ENCODE peak calls at places on chromosomes 7 and 10, in five cellular contexts. One of them, this sample, is unnamed.

GRCh38 chr10:58565256-58565655 is 52.6 kb downstream of the BICC1 start:
- DNase-seq in GM13976: no peak
- DNase-seq in GM10248: no peak
- DNase-seq in heart left ventricle: no peak
- DNase-seq in cardiac fibroblast: peak; percentile 41
- DNase-seq in this sample: no peak

GRCh38 chr7:157855452-157856213 is 518.8 kb downstream of the DNAJB6 start:
- DNase-seq in heart left ventricle: peak; percentile 67
- DNase-seq in cardiac fibroblast: no peak
- DNase-seq in GM13976: no peak
- DNase-seq in GM10248: no peak
- DNase-seq in this sample: no peak

GRCh38 chr10:94129393-94130130 is 135.8 kb downstream of the PLCE1 start:
- DNase-seq in GM10248: no peak
- DNase-seq in GM13976: no peak
- DNase-seq in cardiac fibroblast: peak; percentile 71
- DNase-seq in heart left ventricle: no peak
- DNase-seq in this sample: no peak

GRCh38 chr7:27940341-27940740 is 200.4 kb downstream of the TAX1BP1 start:
- DNase-seq in GM10248: no peak
- DNase-seq in cardiac fibroblast: no peak
- DNase-seq in heart left ventricle: no peak
- DNase-seq in GM13976: no peak
- DNase-seq in this sample: no peak

GRCh38 chr7:159095979-159096411 is 48.7 kb downstream of the VIPR2 start:
- DNase-seq in GM10248: no peak
- DNase-seq in heart left ventricle: peak; percentile 54
- DNase-seq in cardiac fibroblast: no peak
- DNase-seq in GM13976: no peak
- DNase-seq in this sample: no peak

GRCh38 chr10:88372051-88372450 is 211.1 kb downstream of the RNLS start:
- DNase-seq in cardiac fibroblast: no peak
- DNase-seq in GM10248: no peak
- DNase-seq in heart left ventricle: no peak
- DNase-seq in GM13976: no peak
- DNase-seq in this sample: no peak

GRCh38 chr7:55185941-55186609 is 167.3 kb downstream of the EGFR start:
- DNase-seq in GM10248: no peak
- DNase-seq in GM13976: no peak
- DNase-seq in heart left ventricle: no peak
- DNase-seq in cardiac fibroblast: peak; percentile 97
- DNase-seq in this sample: no peak

GRCh38 chr10:35502697-35503096 is 102.4 kb upstream of the GJD4 start:
- DNase-seq in GM10248: no peak
- DNase-seq in heart left ventricle: no peak
- DNase-seq in GM13976: no peak
- DNase-seq in cardiac fibroblast: no peak
- DNase-seq in this sample: no peak

GRCh38 chr7:127710635-127711034 is 58.6 kb downstream of the SND1 start:
- DNase-seq in cardiac fibroblast: peak; percentile 21
- DNase-seq in heart left ventricle: no peak
- DNase-seq in GM10248: no peak
- DNase-seq in GM13976: no peak
- DNase-seq in this sample: no peak

GRCh38 chr10:119680050-119680449 is 28.9 kb downstream of the BAG3 start:
- DNase-seq in GM10248: no peak
- DNase-seq in cardiac fibroblast: peak; percentile 91
- DNase-seq in GM13976: no peak
- DNase-seq in heart left ventricle: no peak
- DNase-seq in this sample: no peak

GRCh38 chr10:9096288-9096687 is 1041.8 kb downstream of the GATA3 start:
- DNase-seq in heart left ventricle: no peak
- DNase-seq in GM13976: no peak
- DNase-seq in GM10248: no peak
- DNase-seq in cardiac fibroblast: no peak
- DNase-seq in this sample: no peak

GRCh38 chr10:111545806-111546205 is 469.0 kb downstream of the ADRA2A start:
- DNase-seq in heart left ventricle: no peak
- DNase-seq in GM13976: no peak
- DNase-seq in cardiac fibroblast: no peak
- DNase-seq in GM10248: no peak
- DNase-seq in this sample: no peak

GRCh38 chr7:137774793-137775201 is 72.0 kb downstream of the DGKI start:
- DNase-seq in GM13976: peak; percentile 35
- DNase-seq in heart left ventricle: no peak
- DNase-seq in cardiac fibroblast: peak; percentile 76
- DNase-seq in GM10248: no peak
- DNase-seq in this sample: peak; percentile 15

GRCh38 chr10:56139405-56139804 is 221.7 kb downstream of the ZWINT start:
- DNase-seq in GM10248: no peak
- DNase-seq in cardiac fibroblast: no peak
- DNase-seq in heart left ventricle: no peak
- DNase-seq in GM13976: no peak
- DNase-seq in this sample: no peak

GRCh38 chr10:96338279-96338925 is 20.4 kb downstream of the OPALIN start:
- DNase-seq in GM13976: no peak
- DNase-seq in heart left ventricle: no peak
- DNase-seq in GM10248: no peak
- DNase-seq in cardiac fibroblast: no peak
- DNase-seq in this sample: no peak

GRCh38 chr7:147048864-147049263 is 932.3 kb downstream of the CNTNAP2 start:
- DNase-seq in cardiac fibroblast: no peak
- DNase-seq in heart left ventricle: no peak
- DNase-seq in GM10248: no peak
- DNase-seq in GM13976: no peak
- DNase-seq in this sample: no peak

GRCh38 chr7:50542132-50542531 is 23.1 kb downstream of the DDC start:
- DNase-seq in cardiac fibroblast: no peak
- DNase-seq in GM13976: no peak
- DNase-seq in GM10248: no peak
- DNase-seq in heart left ventricle: no peak
- DNase-seq in this sample: no peak

GRCh38 chr7:130276796-130277762 is 10.4 kb downstream of the CPA2 start:
- DNase-seq in cardiac fibroblast: peak; percentile 58
- DNase-seq in heart left ventricle: no peak
- DNase-seq in GM10248: no peak
- DNase-seq in GM13976: no peak
- DNase-seq in this sample: no peak

GRCh38 chr7:100088095-100088620 is 611 bp upstream of the COPS6 start:
- DNase-seq in heart left ventricle: no peak
- DNase-seq in GM13976: no peak
- DNase-seq in GM10248: no peak
- DNase-seq in cardiac fibroblast: no peak
- DNase-seq in this sample: no peak

GRCh38 chr10:21525367-21526183 is at the start of gene SKIDA1:
- DNase-seq in cardiac fibroblast: peak; percentile 78
- DNase-seq in GM13976: peak; percentile 73
- DNase-seq in GM10248: peak; percentile 60
- DNase-seq in heart left ventricle: peak; percentile 93
- DNase-seq in this sample: peak; percentile 74

GRCh38 chr7:151247016-151247580 is 1.4 kb downstream of the SMARCD3 start:
- DNase-seq in GM10248: no peak
- DNase-seq in cardiac fibroblast: no peak
- DNase-seq in heart left ventricle: peak; percentile 33
- DNase-seq in GM13976: no peak
- DNase-seq in this sample: no peak

GRCh38 chr7:69858471-69858870 is 260.2 kb downstream of the AUTS2 start:
- DNase-seq in GM13976: no peak
- DNase-seq in GM10248: no peak
- DNase-seq in heart left ventricle: no peak
- DNase-seq in cardiac fibroblast: no peak
- DNase-seq in this sample: no peak

GRCh38 chr10:79436066-79436849 is 9.2 kb downstream of the ZCCHC24 start:
- DNase-seq in GM13976: peak; percentile 18
- DNase-seq in cardiac fibroblast: no peak
- DNase-seq in heart left ventricle: no peak
- DNase-seq in GM10248: no peak
- DNase-seq in this sample: no peak

GRCh38 chr10:4333474-4333894 is 492.5 kb upstream of the AKR1E2 start:
- DNase-seq in GM13976: no peak
- DNase-seq in heart left ventricle: no peak
- DNase-seq in GM10248: no peak
- DNase-seq in cardiac fibroblast: no peak
- DNase-seq in this sample: no peak

GRCh38 chr10:71622656-71623055 is 96.9 kb downstream of the C10orf105 start:
- DNase-seq in GM13976: no peak
- DNase-seq in heart left ventricle: no peak
- DNase-seq in GM10248: no peak
- DNase-seq in cardiac fibroblast: no peak
- DNase-seq in this sample: no peak

GRCh38 chr10:36779238-36779846 is 346.1 kb upstream of the ANKRD30A start:
- DNase-seq in heart left ventricle: no peak
- DNase-seq in GM10248: no peak
- DNase-seq in GM13976: no peak
- DNase-seq in cardiac fibroblast: peak; percentile 88
- DNase-seq in this sample: no peak

GRCh38 chr7:114533151-114533550 is 118.5 kb downstream of the FOXP2 start:
- DNase-seq in cardiac fibroblast: no peak
- DNase-seq in GM10248: no peak
- DNase-seq in GM13976: no peak
- DNase-seq in heart left ventricle: no peak
- DNase-seq in this sample: no peak

GRCh38 chr10:124745678-124746077 is 1.5 kb upstream of the FAM53B start:
- DNase-seq in heart left ventricle: no peak
- DNase-seq in GM10248: no peak
- DNase-seq in cardiac fibroblast: peak; percentile 71
- DNase-seq in GM13976: no peak
- DNase-seq in this sample: no peak

GRCh38 chr7:131619336-131620305 is 63.2 kb upstream of the PODXL start:
- DNase-seq in GM10248: no peak
- DNase-seq in heart left ventricle: no peak
- DNase-seq in GM13976: no peak
- DNase-seq in cardiac fibroblast: no peak
- DNase-seq in this sample: no peak

GRCh38 chr10:86413046-86413728 is 46.6 kb upstream of the GRID1 start:
- DNase-seq in GM10248: peak; percentile 66
- DNase-seq in GM13976: peak; percentile 67
- DNase-seq in cardiac fibroblast: peak; percentile 28
- DNase-seq in heart left ventricle: no peak
- DNase-seq in this sample: peak; percentile 67

GRCh38 chr10:122471531-122472177 is 10.3 kb downstream of the HTRA1 start:
- DNase-seq in heart left ventricle: no peak
- DNase-seq in cardiac fibroblast: peak; percentile 56
- DNase-seq in GM13976: no peak
- DNase-seq in GM10248: no peak
- DNase-seq in this sample: no peak

GRCh38 chr10:128064615-128065580 is 61.3 kb downstream of the MKI67 start:
- DNase-seq in GM10248: peak; percentile 53
- DNase-seq in GM13976: peak; percentile 46
- DNase-seq in heart left ventricle: peak; percentile 81
- DNase-seq in cardiac fibroblast: peak; percentile 82
- DNase-seq in this sample: peak; percentile 29

GRCh38 chr7:156903232-156903909 is 10.4 kb upstream of the LMBR1 start:
- DNase-seq in heart left ventricle: no peak
- DNase-seq in cardiac fibroblast: peak; percentile 91
- DNase-seq in GM10248: no peak
- DNase-seq in GM13976: no peak
- DNase-seq in this sample: no peak

GRCh38 chr7:119514326-119514725 is 758.6 kb upstream of the KCND2 start:
- DNase-seq in heart left ventricle: no peak
- DNase-seq in GM10248: no peak
- DNase-seq in GM13976: no peak
- DNase-seq in cardiac fibroblast: peak; percentile 45
- DNase-seq in this sample: no peak

GRCh38 chr7:78185149-78185745 is 386.7 kb downstream of the PHTF2 start:
- DNase-seq in GM13976: no peak
- DNase-seq in heart left ventricle: no peak
- DNase-seq in GM10248: no peak
- DNase-seq in cardiac fibroblast: no peak
- DNase-seq in this sample: no peak

GRCh38 chr7:135853499-135853898 is 104.9 kb upstream of the FAM180A start:
- DNase-seq in GM13976: no peak
- DNase-seq in heart left ventricle: no peak
- DNase-seq in GM10248: no peak
- DNase-seq in cardiac fibroblast: no peak
- DNase-seq in this sample: no peak

GRCh38 chr10:49837096-49837495 is 75.0 kb upstream of the OGDHL start:
- DNase-seq in GM10248: no peak
- DNase-seq in GM13976: no peak
- DNase-seq in heart left ventricle: no peak
- DNase-seq in cardiac fibroblast: peak; percentile 4
- DNase-seq in this sample: no peak

GRCh38 chr10:97069576-97070362 is 116.0 kb downstream of the SLIT1 start:
- DNase-seq in GM13976: no peak
- DNase-seq in GM10248: no peak
- DNase-seq in heart left ventricle: no peak
- DNase-seq in cardiac fibroblast: peak; percentile 64
- DNase-seq in this sample: no peak

GRCh38 chr10:90658791-90659190 is 199.0 kb downstream of the HTR7 start:
- DNase-seq in heart left ventricle: no peak
- DNase-seq in GM10248: no peak
- DNase-seq in cardiac fibroblast: no peak
- DNase-seq in GM13976: no peak
- DNase-seq in this sample: no peak
- TF ChIP-seq CTCF in heart left ventricle: no peak
- TF ChIP-seq CTCF in GM10248: no peak
- TF ChIP-seq CTCF in cardiac fibroblast: no peak
- TF ChIP-seq CTCF in GM13976: no peak
- TF ChIP-seq CTCF in this sample: no peak

GRCh38 chr7:51774178-51774577 is 457.6 kb upstream of the COBL start:
- DNase-seq in cardiac fibroblast: no peak
- DNase-seq in GM13976: no peak
- DNase-seq in GM10248: no peak
- DNase-seq in heart left ventricle: no peak
- DNase-seq in this sample: no peak
- TF ChIP-seq CTCF in cardiac fibroblast: no peak
- TF ChIP-seq CTCF in GM13976: no peak
- TF ChIP-seq CTCF in GM10248: no peak
- TF ChIP-seq CTCF in heart left ventricle: no peak
- TF ChIP-seq CTCF in this sample: no peak

GRCh38 chr10:924524-924859 is 7.0 kb downstream of the LARP4B start:
- DNase-seq in cardiac fibroblast: no peak
- DNase-seq in GM10248: no peak
- DNase-seq in GM13976: no peak
- DNase-seq in heart left ventricle: no peak
- DNase-seq in this sample: no peak
- TF ChIP-seq CTCF in cardiac fibroblast: no peak
- TF ChIP-seq CTCF in GM10248: no peak
- TF ChIP-seq CTCF in GM13976: no peak
- TF ChIP-seq CTCF in heart left ventricle: no peak
- TF ChIP-seq CTCF in this sample: no peak

DNA sequence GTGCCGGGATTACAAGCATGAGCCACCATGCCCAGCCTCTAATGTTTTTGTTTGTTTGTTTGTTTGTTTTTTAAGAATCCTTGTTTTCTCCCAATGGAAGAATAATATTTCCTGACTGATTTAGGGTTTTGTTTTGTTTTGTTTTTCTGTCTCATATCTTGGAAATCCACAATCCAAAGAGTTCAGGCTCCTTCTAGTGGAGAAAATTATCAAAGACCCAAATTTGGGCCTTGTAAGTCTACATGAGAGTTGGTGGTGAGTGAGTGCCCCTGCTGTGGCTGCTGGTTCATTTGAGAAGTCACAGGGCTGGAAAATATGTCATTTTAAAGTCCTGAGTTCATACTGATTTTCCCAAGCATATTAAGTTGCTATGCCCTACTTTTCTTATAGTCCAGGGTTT is 33.5 kb upstream of the KLHL7 start:
- DNase-seq in cardiac fibroblast: peak; percentile 43
- DNase-seq in GM13976: no peak
- DNase-seq in heart left ventricle: no peak
- DNase-seq in GM10248: no peak
- DNase-seq in this sample: no peak
- TF ChIP-seq CTCF in cardiac fibroblast: peak; percentile 13
- TF ChIP-seq CTCF in GM13976: no peak
- TF ChIP-seq CTCF in heart left ventricle: peak; percentile 28
- TF ChIP-seq CTCF in GM10248: no peak
- TF ChIP-seq CTCF in this sample: peak; percentile 8

GRCh38 chr7:155644971-155645509 is 579 bp downstream of the RBM33 start:
- DNase-seq in heart left ventricle: no peak
- DNase-seq in GM10248: peak; percentile 57
- DNase-seq in cardiac fibroblast: peak; percentile 47
- DNase-seq in GM13976: peak; percentile 53
- DNase-seq in this sample: peak; percentile 69
- TF ChIP-seq CTCF in heart left ventricle: no peak
- TF ChIP-seq CTCF in GM10248: no peak
- TF ChIP-seq CTCF in cardiac fibroblast: no peak
- TF ChIP-seq CTCF in GM13976: peak; percentile 11
- TF ChIP-seq CTCF in this sample: peak; percentile 4

This sample was measured in GM20000.